ENCODE peak calls at places on chromosomes 13 and 19, in eight cellular contexts. P is psoas muscle; T is tibial artery; L is stomach; R is transverse colon; G is hepatocyte; V is Peyer's patch; J is CD8-positive, alpha-beta T cell. I is an unnamed sample.

GRCh38 chr19:28472843-28473242 is 740.1 kb downstream of the UQCRFS1 start:
- DNase-seq in T (peak; percentile 44), G (no peak), L (peak; percentile 27), R (peak; percentile 26), V (no peak), P (no peak), J (no peak), I (no peak)

GRCh38 chr13:100297413-100297812 is 208.5 kb downstream of the PCCA start:
- DNase-seq in T (no peak), V (no peak), L (no peak), G (no peak), P (no peak), R (no peak), J (no peak), I (no peak)

GRCh38 chr19:28737021-28737525 is 475.9 kb downstream of the UQCRFS1 start:
- DNase-seq in L (no peak), G (peak; percentile 43), V (no peak), J (no peak), P (no peak), R (no peak), T (no peak), I (no peak)

GRCh38 chr13:26220575-26220974 is 1.5 kb downstream of the RNF6 start:
- DNase-seq in P (no peak), G (peak; percentile 38), V (no peak), J (no peak), R (no peak), L (no peak), T (no peak), I (no peak)

GRCh38 chr13:48251616-48252081 is 18.6 kb downstream of the ITM2B start:
- DNase-seq in P (no peak), J (no peak), L (no peak), R (no peak), V (no peak), G (no peak), T (no peak), I (no peak)

GRCh38 chr19:30011051-30011578 is 69.1 kb downstream of the URI1 start:
- DNase-seq in G (no peak), L (no peak), T (no peak), R (no peak), V (no peak), J (no peak), P (no peak), I (peak; percentile 61)

GRCh38 chr13:23656637-23657036 is 86.4 kb downstream of the TNFRSF19 start:
- DNase-seq in P (no peak), V (no peak), J (no peak), T (no peak), L (no peak), R (no peak), G (no peak), I (no peak)

GRCh38 chr19:50517704-50518075 is 4.0 kb upstream of the ASPDH start:
- DNase-seq in L (no peak), P (no peak), J (no peak), G (no peak), T (no peak), R (no peak), V (no peak), I (peak; percentile 33)

GRCh38 chr19:39402417-39403297 is 4.0 kb upstream of the ZFP36 start:
- DNase-seq in T (peak; percentile 96), J (peak; percentile 82), L (peak; percentile 92), V (peak; percentile 96), R (peak; percentile 93), G (peak; percentile 97), P (peak; percentile 97), I (peak; percentile 97)

GRCh38 chr19:39401549-39402416 is 4.9 kb upstream of the ZFP36 start:
- DNase-seq in J (peak; percentile 77), V (peak; percentile 89), G (peak; percentile 93), T (peak; percentile 64), L (peak; percentile 79), P (peak; percentile 51), R (peak; percentile 90), I (peak; percentile 73)

GRCh38 chr19:39405930-39406655 is 554 bp upstream of the ZFP36 start:
- DNase-seq in G (no peak), T (peak; percentile 88), P (peak; percentile 91), J (peak; percentile 91), R (peak; percentile 89), V (peak; percentile 95), L (no peak), I (peak; percentile 66)

GRCh38 chr19:39405261-39405912 is 1.3 kb upstream of the ZFP36 start:
- DNase-seq in V (no peak), G (no peak), J (no peak), P (no peak), T (no peak), L (no peak), R (no peak), I (no peak)

DNA sequence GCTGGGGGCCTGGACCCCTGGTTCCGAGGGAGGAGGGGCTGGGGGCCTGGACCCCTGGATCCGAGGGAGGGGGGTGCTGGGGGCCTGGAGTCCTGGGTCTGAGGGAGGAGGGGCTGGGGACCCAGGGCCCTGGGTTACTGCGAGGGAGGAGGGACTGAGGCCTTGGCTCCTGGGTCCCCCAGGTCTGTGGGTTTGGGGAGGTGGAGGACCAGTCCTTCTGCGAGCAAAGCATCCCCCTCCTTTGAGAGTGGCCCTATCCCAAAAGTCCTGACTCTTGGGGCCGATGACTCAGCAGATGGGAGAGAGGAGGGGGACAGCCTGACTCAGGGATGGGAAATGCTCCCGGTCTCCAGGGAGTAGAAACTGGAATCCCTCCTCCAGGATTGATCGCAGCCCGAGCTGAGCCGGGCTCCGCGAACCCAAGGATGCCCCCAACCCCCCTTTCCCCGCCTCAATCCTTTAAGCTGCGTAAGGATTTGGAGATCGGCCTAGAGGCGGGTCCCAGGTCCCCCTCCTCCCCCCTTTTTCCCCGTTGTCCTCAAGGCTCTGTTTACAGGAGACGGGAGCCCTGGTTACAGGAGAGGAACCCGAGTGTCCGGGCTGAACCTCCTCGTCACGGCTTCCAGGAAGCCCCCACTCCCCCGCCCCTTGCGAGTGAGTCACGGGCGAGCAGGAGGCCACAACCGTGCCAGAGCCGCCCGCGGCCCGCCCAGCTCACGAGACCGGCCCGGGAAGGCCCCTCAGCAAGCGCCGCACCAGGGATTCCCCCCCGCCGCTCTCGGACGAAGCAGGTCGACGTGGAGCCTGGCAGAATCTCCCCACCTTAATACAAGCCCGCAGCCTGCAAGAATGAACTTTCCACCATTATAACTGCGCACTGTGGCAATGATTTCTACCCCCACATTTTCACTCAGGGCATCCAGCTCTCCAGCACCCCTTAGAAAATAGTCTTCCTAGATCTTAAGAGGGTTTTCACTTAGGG is 3.0 kb upstream of the ZFP36 start:
- DNase-seq in V (peak; percentile 98), G (peak; percentile 99), J (peak; percentile 92), L (peak; percentile 98), R (peak; percentile 99), P (peak; percentile 100), T (peak; percentile 100), I (peak; percentile 92)
- H3K4me1 ChIP-seq in V (peaks cover 58% of the 10 kb centered on the region), G (peaks cover 48% of the 10 kb centered on the region), J (peaks cover 66% of the 10 kb centered on the region), L (peaks cover 67% of the 10 kb centered on the region), R (peaks cover 64% of the 10 kb centered on the region), P (peaks cover 23% of the 10 kb centered on the region), T (peaks cover 41% of the 10 kb centered on the region), I (peaks cover 24% of the 10 kb centered on the region)

DNA sequence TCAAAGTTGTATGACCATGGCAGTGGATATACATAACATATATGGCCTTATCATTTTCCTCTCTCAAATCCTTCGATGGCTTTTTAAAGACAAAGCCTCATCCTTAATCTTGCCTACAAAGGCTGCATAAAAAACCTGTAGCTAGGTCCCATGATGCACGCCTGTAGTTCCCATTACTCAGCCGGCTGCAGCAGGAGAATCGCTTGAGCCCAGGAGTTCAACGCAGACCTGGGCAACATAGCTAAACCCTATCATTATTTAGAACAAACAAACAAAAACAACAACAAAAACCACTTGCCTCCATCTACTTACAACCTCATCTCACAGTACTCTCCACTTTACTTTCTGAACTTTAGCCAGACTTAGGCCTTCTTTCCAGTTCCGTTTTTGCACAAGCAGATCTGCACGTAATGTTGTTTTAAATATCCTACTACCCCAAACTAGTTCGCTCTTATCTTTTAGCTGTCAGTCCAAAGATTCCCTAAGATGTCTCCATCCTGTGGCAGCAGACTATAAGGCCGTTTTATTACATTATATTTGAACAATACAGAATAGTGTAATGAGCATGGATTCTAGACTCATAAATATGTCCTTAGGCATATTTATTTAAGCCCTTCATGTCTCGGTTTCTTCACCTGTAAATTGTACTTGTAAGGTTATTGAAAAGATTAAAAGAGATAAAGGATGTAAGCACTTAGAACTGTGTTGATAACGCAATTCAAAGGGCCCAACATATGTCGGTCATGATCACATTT is 969 bp upstream of the POMP start:
- DNase-seq in G (peak; percentile 22), J (no peak), R (no peak), P (no peak), T (no peak), L (no peak), V (no peak), I (no peak)
- TF ChIP-seq CTCF in G (peak; percentile 34), J (no peak), R (no peak), P (no peak), T (no peak), L (no peak), V (peak; percentile 25), I (peak; percentile 27)

DNA sequence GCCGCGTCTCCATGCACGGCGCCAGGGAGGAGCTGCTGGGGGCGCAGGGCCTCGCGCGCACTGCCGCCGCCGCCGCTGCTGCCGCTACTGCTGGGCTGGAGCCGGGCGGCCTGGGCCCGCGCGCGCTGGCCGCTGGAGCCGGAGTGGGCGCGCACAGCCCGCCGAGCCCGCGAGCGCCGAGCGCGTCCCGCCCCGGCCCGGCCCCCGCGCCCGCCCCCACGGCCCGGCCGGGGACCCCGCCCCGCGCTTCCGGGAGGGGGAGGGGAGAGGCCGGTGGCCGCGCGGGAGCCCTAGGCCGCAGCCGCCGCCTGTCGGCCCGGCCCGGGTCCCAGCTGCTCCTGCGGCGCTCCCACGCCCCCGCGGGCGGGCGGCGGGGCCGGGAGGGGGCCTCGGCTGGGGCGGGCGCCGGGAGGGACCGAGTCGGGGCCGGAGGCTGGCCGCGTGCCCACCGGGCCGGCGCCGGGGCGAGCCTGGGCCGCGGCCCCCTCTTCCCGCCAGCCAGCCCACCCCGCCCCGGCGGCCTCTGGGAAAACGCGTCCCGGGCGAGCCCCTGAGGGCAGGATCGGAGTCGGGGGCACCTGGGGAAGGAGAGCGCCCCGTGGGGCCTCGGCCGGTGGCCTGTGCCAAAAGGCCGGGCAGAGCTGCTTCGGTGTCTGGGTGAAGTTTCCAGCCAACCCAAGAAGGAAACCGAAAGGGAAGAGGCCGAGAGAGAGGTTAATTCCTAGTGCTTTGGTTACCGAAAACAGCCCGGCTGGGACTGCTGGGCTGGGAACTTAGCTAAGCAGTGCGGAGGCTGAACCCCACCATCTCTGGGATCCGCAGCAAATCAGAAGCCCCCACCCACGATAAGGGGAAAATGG is at the start of gene STK24:
- DNase-seq in V (peak; percentile 56), R (peak; percentile 78), G (peak; percentile 94), L (peak; percentile 77), P (peak; percentile 82), J (peak; percentile 51), T (no peak), I (peak; percentile 83)
- H3K4me1 ChIP-seq in V (peaks cover 41% of the 10 kb centered on the region), R (peaks cover 41% of the 10 kb centered on the region), G (peaks cover 46% of the 10 kb centered on the region), L (peaks cover 68% of the 10 kb centered on the region), P (peaks cover 31% of the 10 kb centered on the region), J (peaks cover 38% of the 10 kb centered on the region), T (peaks cover 31% of the 10 kb centered on the region), I (no peaks in the 10 kb centered on the region)

GRCh38 chr13:50914848-50915247 is 5.3 kb downstream of the RNASEH2B start:
- DNase-seq in V (no peak), L (no peak), R (no peak), J (no peak), G (no peak), P (no peak), T (no peak), I (no peak)

GRCh38 chr13:50914301-50914700 is 4.7 kb downstream of the RNASEH2B start:
- DNase-seq in L (no peak), P (no peak), T (no peak), G (no peak), R (no peak), J (no peak), V (no peak), I (no peak)

GRCh38 chr13:50911937-50912624 is 2.5 kb downstream of the RNASEH2B start:
- DNase-seq in J (peak; percentile 91), L (peak; percentile 91), T (peak; percentile 87), G (peak; percentile 90), V (peak; percentile 97), P (peak; percentile 86), R (peak; percentile 94), I (peak; percentile 97)

GRCh38 chr13:50911051-50911690 is 1.6 kb downstream of the RNASEH2B start:
- DNase-seq in J (no peak), P (no peak), V (no peak), T (no peak), L (no peak), G (no peak), R (no peak), I (no peak)

DNA sequence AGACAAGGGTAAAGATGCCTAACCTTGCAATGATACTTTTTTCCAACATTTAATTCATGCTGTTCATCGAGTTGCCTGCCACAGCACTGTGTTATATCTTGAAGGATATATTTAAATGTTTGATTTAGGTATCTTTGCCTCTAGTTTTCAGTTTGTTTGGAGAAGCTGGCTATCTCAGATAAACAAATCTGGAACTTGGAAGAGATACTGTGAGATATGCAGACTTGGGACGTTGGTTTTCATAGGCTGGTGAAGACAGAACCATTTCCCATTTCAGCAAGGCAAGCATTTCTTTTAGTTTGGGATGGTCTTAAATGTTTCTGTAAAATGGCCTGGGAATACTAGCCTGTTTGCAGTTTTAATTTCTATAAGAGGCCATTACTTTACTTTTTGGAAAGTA is 3.3 kb downstream of the RNASEH2B start:
- DNase-seq in T (no peak), V (no peak), P (no peak), L (no peak), G (no peak), J (no peak), R (no peak), I (no peak)
- TF ChIP-seq CTCF in T (no peak), V (no peak), P (no peak), L (no peak), G (no peak), J (no peak), R (no peak), I (no peak)

I was measured in endodermal cell.